ENCODE peak calls at places on chromosome 1, in six cellular contexts. One of them, this sample, is unnamed.

GRCh38 chr1:86648255-86648654 is 56.1 kb upstream of the SH3GLB1 start:
- DNase-seq in heart left ventricle: no peak
- DNase-seq in transverse colon: no peak
- DNase-seq in HCT116: peak
- DNase-seq in neural progenitor cell: no peak
- DNase-seq in endothelial cell of umbilical vein: peak
- DNase-seq in this sample: no peak

GRCh38 chr1:24364975-24365678 is 46.0 kb downstream of the GRHL3 start:
- DNase-seq in heart left ventricle: no peak
- DNase-seq in transverse colon: no peak
- DNase-seq in HCT116: peak
- DNase-seq in neural progenitor cell: no peak
- DNase-seq in endothelial cell of umbilical vein: peak
- DNase-seq in this sample: peak

GRCh38 chr1:201488817-201489581 is 17.9 kb downstream of the CSRP1 start:
- DNase-seq in heart left ventricle: no peak
- DNase-seq in transverse colon: no peak
- DNase-seq in HCT116: peak
- DNase-seq in neural progenitor cell: no peak
- DNase-seq in endothelial cell of umbilical vein: peak
- DNase-seq in this sample: no peak

GRCh38 chr1:87786218-87786617 is 457.5 kb downstream of the LMO4 start:
- DNase-seq in heart left ventricle: no peak
- DNase-seq in transverse colon: no peak
- DNase-seq in HCT116: no peak
- DNase-seq in neural progenitor cell: no peak
- DNase-seq in endothelial cell of umbilical vein: no peak
- DNase-seq in this sample: no peak

GRCh38 chr1:2534775-2535387 is 4.8 kb upstream of the HES5 start:
- DNase-seq in heart left ventricle: no peak
- DNase-seq in transverse colon: peak
- DNase-seq in HCT116: no peak
- DNase-seq in neural progenitor cell: no peak
- DNase-seq in endothelial cell of umbilical vein: no peak
- DNase-seq in this sample: no peak

GRCh38 chr1:69671363-69672010 is 103.8 kb downstream of the LRRC7 start:
- DNase-seq in heart left ventricle: no peak
- DNase-seq in transverse colon: no peak
- DNase-seq in HCT116: no peak
- DNase-seq in neural progenitor cell: no peak
- DNase-seq in endothelial cell of umbilical vein: no peak
- DNase-seq in this sample: no peak

GRCh38 chr1:3219005-3219724 is 150.2 kb downstream of the PRDM16 start:
- DNase-seq in heart left ventricle: peak
- DNase-seq in transverse colon: peak
- DNase-seq in HCT116: no peak
- DNase-seq in neural progenitor cell: peak
- DNase-seq in endothelial cell of umbilical vein: no peak
- DNase-seq in this sample: no peak

GRCh38 chr1:204592246-204592948 is 76.2 kb downstream of the MDM4 start:
- DNase-seq in heart left ventricle: no peak
- DNase-seq in transverse colon: no peak
- DNase-seq in HCT116: no peak
- DNase-seq in neural progenitor cell: no peak
- DNase-seq in endothelial cell of umbilical vein: no peak
- DNase-seq in this sample: peak

GRCh38 chr1:145886811-145887210 is 1.1 kb upstream of the ANKRD35 start:
- DNase-seq in heart left ventricle: no peak
- DNase-seq in transverse colon: no peak
- DNase-seq in HCT116: no peak
- DNase-seq in neural progenitor cell: no peak
- DNase-seq in endothelial cell of umbilical vein: peak
- DNase-seq in this sample: no peak

GRCh38 chr1:2545754-2546514 is 10.2 kb upstream of the TNFRSF14 start:
- DNase-seq in heart left ventricle: peak
- DNase-seq in transverse colon: peak
- DNase-seq in HCT116: peak
- DNase-seq in neural progenitor cell: peak
- DNase-seq in endothelial cell of umbilical vein: peak
- DNase-seq in this sample: peak

GRCh38 chr1:22320703-22321344 is 130.8 kb upstream of the ZBTB40 start:
- DNase-seq in heart left ventricle: no peak
- DNase-seq in transverse colon: no peak
- DNase-seq in HCT116: no peak
- DNase-seq in neural progenitor cell: no peak
- DNase-seq in endothelial cell of umbilical vein: no peak
- DNase-seq in this sample: no peak

GRCh38 chr1:21891621-21892479 is 45.3 kb downstream of the HSPG2 start:
- DNase-seq in heart left ventricle: no peak
- DNase-seq in transverse colon: no peak
- DNase-seq in HCT116: no peak
- DNase-seq in neural progenitor cell: no peak
- DNase-seq in endothelial cell of umbilical vein: no peak
- DNase-seq in this sample: no peak

GRCh38 chr1:166999090-166999489 is 10.0 kb downstream of the MAEL start:
- DNase-seq in heart left ventricle: no peak
- DNase-seq in transverse colon: no peak
- DNase-seq in HCT116: no peak
- DNase-seq in neural progenitor cell: no peak
- DNase-seq in endothelial cell of umbilical vein: no peak
- DNase-seq in this sample: no peak

GRCh38 chr1:247531937-247532336 is 4.3 kb downstream of the OR2C3 start:
- DNase-seq in heart left ventricle: no peak
- DNase-seq in transverse colon: no peak
- DNase-seq in HCT116: no peak
- DNase-seq in neural progenitor cell: no peak
- DNase-seq in endothelial cell of umbilical vein: no peak
- DNase-seq in this sample: peak

GRCh38 chr1:188129856-188130838 is 1301.4 kb downstream of the PLA2G4A start:
- DNase-seq in heart left ventricle: no peak
- DNase-seq in transverse colon: no peak
- DNase-seq in HCT116: no peak
- DNase-seq in neural progenitor cell: no peak
- DNase-seq in endothelial cell of umbilical vein: no peak
- DNase-seq in this sample: no peak

GRCh38 chr1:173798078-173798477 is 26.4 kb upstream of the DARS2 start:
- DNase-seq in heart left ventricle: no peak
- DNase-seq in transverse colon: no peak
- DNase-seq in HCT116: no peak
- DNase-seq in neural progenitor cell: no peak
- DNase-seq in endothelial cell of umbilical vein: no peak
- DNase-seq in this sample: no peak

GRCh38 chr1:104706631-104707147 is 957.0 kb downstream of the AMY1C start:
- DNase-seq in heart left ventricle: no peak
- DNase-seq in transverse colon: no peak
- DNase-seq in HCT116: no peak
- DNase-seq in neural progenitor cell: no peak
- DNase-seq in endothelial cell of umbilical vein: no peak
- DNase-seq in this sample: no peak

GRCh38 chr1:109161836-109162606 is 48.1 kb downstream of the ELAPOR1 start:
- DNase-seq in heart left ventricle: no peak
- DNase-seq in transverse colon: no peak
- DNase-seq in HCT116: no peak
- DNase-seq in neural progenitor cell: no peak
- DNase-seq in endothelial cell of umbilical vein: no peak
- DNase-seq in this sample: no peak

GRCh38 chr1:69076631-69077030 is 491.1 kb upstream of the LRRC7 start:
- DNase-seq in heart left ventricle: no peak
- DNase-seq in transverse colon: no peak
- DNase-seq in HCT116: no peak
- DNase-seq in neural progenitor cell: peak
- DNase-seq in endothelial cell of umbilical vein: no peak
- DNase-seq in this sample: no peak

GRCh38 chr1:80083892-80084291 is 1077.4 kb upstream of the ADGRL4 start:
- DNase-seq in heart left ventricle: no peak
- DNase-seq in transverse colon: no peak
- DNase-seq in HCT116: no peak
- DNase-seq in neural progenitor cell: no peak
- DNase-seq in endothelial cell of umbilical vein: peak
- DNase-seq in this sample: no peak

GRCh38 chr1:178243119-178243518 is 149.2 kb downstream of the RASAL2 start:
- DNase-seq in heart left ventricle: no peak
- DNase-seq in transverse colon: no peak
- DNase-seq in HCT116: no peak
- DNase-seq in neural progenitor cell: no peak
- DNase-seq in endothelial cell of umbilical vein: no peak
- DNase-seq in this sample: no peak

GRCh38 chr1:178243890-178244289 is 150.0 kb downstream of the RASAL2 start:
- DNase-seq in heart left ventricle: no peak
- DNase-seq in transverse colon: no peak
- DNase-seq in HCT116: no peak
- DNase-seq in neural progenitor cell: no peak
- DNase-seq in endothelial cell of umbilical vein: no peak
- DNase-seq in this sample: no peak

GRCh38 chr1:178241057-178241456 is 147.2 kb downstream of the RASAL2 start:
- DNase-seq in heart left ventricle: no peak
- DNase-seq in transverse colon: no peak
- DNase-seq in HCT116: no peak
- DNase-seq in neural progenitor cell: no peak
- DNase-seq in endothelial cell of umbilical vein: peak
- DNase-seq in this sample: no peak

GRCh38 chr1:178238722-178239510 is 145.0 kb downstream of the RASAL2 start:
- DNase-seq in heart left ventricle: no peak
- DNase-seq in transverse colon: no peak
- DNase-seq in HCT116: peak
- DNase-seq in neural progenitor cell: no peak
- DNase-seq in endothelial cell of umbilical vein: peak
- DNase-seq in this sample: no peak

GRCh38 chr1:178241837-178242236 is 147.9 kb downstream of the RASAL2 start:
- DNase-seq in heart left ventricle: no peak
- DNase-seq in transverse colon: no peak
- DNase-seq in HCT116: no peak
- DNase-seq in neural progenitor cell: no peak
- DNase-seq in endothelial cell of umbilical vein: no peak
- DNase-seq in this sample: no peak
- TF ChIP-seq CTCF in heart left ventricle: no peak
- TF ChIP-seq CTCF in transverse colon: no peak
- TF ChIP-seq CTCF in HCT116: peak
- TF ChIP-seq CTCF in neural progenitor cell: no peak
- TF ChIP-seq CTCF in endothelial cell of umbilical vein: no peak
- TF ChIP-seq CTCF in this sample: no peak

GRCh38 chr1:202587859-202588480 is 122.3 kb downstream of the SYT2 start:
- DNase-seq in heart left ventricle: no peak
- DNase-seq in transverse colon: no peak
- DNase-seq in HCT116: no peak
- DNase-seq in neural progenitor cell: no peak
- DNase-seq in endothelial cell of umbilical vein: no peak
- DNase-seq in this sample: no peak

GRCh38 chr1:202586018-202586821 is 124.0 kb downstream of the SYT2 start:
- DNase-seq in heart left ventricle: no peak
- DNase-seq in transverse colon: peak
- DNase-seq in HCT116: no peak
- DNase-seq in neural progenitor cell: no peak
- DNase-seq in endothelial cell of umbilical vein: peak
- DNase-seq in this sample: no peak

GRCh38 chr1:202588644-202589189 is 121.5 kb downstream of the SYT2 start:
- DNase-seq in heart left ventricle: no peak
- DNase-seq in transverse colon: no peak
- DNase-seq in HCT116: peak
- DNase-seq in neural progenitor cell: no peak
- DNase-seq in endothelial cell of umbilical vein: no peak
- DNase-seq in this sample: no peak

GRCh38 chr1:202584707-202585590 is 125.3 kb downstream of the SYT2 start:
- DNase-seq in heart left ventricle: no peak
- DNase-seq in transverse colon: no peak
- DNase-seq in HCT116: no peak
- DNase-seq in neural progenitor cell: no peak
- DNase-seq in endothelial cell of umbilical vein: no peak
- DNase-seq in this sample: no peak

DNA sequence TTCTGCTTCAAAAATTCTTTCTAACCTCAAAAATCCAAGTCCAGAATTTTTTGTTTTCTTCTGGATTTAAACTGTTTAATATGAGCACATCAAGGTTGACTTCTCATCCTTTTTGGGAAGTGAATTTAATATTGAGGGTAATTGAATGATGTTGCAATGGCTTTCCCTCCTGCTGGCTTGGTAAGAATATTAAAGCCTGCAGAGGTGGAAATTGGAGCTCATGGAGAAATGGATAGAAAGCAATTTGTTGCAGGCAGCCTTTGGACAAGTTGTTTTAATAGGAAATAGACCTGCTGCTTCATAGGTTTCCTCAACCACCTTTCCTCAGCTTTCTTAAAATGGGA is 124.7 kb downstream of the SYT2 start:
- DNase-seq in heart left ventricle: no peak
- DNase-seq in transverse colon: no peak
- DNase-seq in HCT116: no peak
- DNase-seq in neural progenitor cell: no peak
- DNase-seq in endothelial cell of umbilical vein: no peak
- DNase-seq in this sample: no peak
- H3K27ac ChIP-seq in heart left ventricle: peak
- H3K27ac ChIP-seq in transverse colon: peak
- H3K27ac ChIP-seq in HCT116: no peak
- H3K27ac ChIP-seq in neural progenitor cell: no peak
- H3K27ac ChIP-seq in endothelial cell of umbilical vein: peak
- H3K27ac ChIP-seq in this sample: no peak

DNA sequence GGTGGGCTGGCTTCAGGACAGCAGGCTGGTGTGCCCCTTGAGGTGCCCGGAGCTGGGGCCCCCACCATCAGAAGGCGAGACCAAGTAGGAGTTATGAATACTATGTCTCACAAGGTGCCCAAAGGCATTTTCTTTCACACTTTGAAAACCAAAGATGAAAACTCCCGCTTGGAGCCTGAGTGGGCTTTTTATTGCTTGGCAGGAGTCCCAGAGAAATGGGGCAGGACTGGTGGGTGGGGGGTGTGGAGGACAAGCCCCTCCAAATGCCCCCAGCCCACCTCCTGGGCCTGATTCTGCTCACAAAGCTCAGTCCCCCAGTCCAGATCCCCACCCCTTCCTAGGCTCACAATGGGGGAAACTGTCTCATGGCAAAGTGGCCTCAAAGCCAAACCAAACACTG is 227.9 kb downstream of the TRABD2B start:
- DNase-seq in heart left ventricle: peak
- DNase-seq in transverse colon: no peak
- DNase-seq in HCT116: no peak
- DNase-seq in neural progenitor cell: no peak
- DNase-seq in endothelial cell of umbilical vein: no peak
- DNase-seq in this sample: no peak
- H3K4me3 ChIP-seq in heart left ventricle: no peak
- H3K4me3 ChIP-seq in transverse colon: no peak
- H3K4me3 ChIP-seq in HCT116: no peak
- H3K4me3 ChIP-seq in neural progenitor cell: no peak
- H3K4me3 ChIP-seq in endothelial cell of umbilical vein: no peak
- H3K4me3 ChIP-seq in this sample: no peak

DNA sequence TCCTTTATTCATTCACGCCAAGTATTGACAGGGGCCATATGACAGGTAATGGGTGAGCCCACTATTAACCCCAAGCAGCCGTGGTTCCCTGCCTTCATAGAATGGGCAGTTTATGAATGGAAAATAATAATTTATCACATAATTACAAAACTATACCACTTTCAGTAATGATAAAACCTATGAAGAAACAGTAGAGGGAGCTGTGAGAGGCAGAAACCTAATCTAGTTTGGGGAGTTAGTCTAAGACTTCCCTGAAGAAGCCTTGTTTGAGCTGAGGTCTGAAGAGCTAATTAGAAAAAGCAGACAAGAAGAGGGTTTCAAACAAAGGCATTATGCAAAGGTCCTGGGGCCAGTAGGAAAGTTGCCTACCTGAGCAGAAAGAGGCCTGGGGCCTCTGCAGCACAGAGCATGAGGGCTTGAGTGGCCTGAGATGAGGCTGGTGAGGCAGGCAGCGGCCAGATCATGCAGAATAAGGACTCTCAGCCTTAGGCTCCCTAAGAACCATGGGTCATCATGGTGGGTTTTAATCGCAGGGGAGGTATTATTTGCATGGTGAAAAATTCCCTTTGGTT is 142.8 kb downstream of the ATG4C start:
- DNase-seq in heart left ventricle: no peak
- DNase-seq in transverse colon: no peak
- DNase-seq in HCT116: no peak
- DNase-seq in neural progenitor cell: no peak
- DNase-seq in endothelial cell of umbilical vein: no peak
- DNase-seq in this sample: no peak
- TF ChIP-seq CTCF in heart left ventricle: no peak
- TF ChIP-seq CTCF in transverse colon: no peak
- TF ChIP-seq CTCF in HCT116: peak
- TF ChIP-seq CTCF in neural progenitor cell: peak
- TF ChIP-seq CTCF in endothelial cell of umbilical vein: no peak
- TF ChIP-seq CTCF in this sample: no peak